ENCODE peak calls at places on chromosomes 1 and 21, in ten cellular contexts. V, R, P, M, H, T, G, W, N and Q are unnamed samples.

GRCh38 chr1:86703696-86704455 is 500 bp upstream of the SH3GLB1 start:
- DNase-seq in T (no peak), G (no peak), P (no peak), H (peak; percentile 15), V (no peak), N (no peak), W (no peak), M (no peak), R (no peak), Q (no peak)

GRCh38 chr1:231242516-231243198 is 1.6 kb downstream of the GNPAT start:
- DNase-seq in H (no peak), N (peak; percentile 36), T (peak; percentile 11), R (no peak), M (no peak), W (no peak), V (peak; percentile 19), P (no peak), G (no peak), Q (no peak)

GRCh38 chr1:48093147-48093546 is 96.0 kb upstream of the TRABD2B start:
- DNase-seq in H (no peak), R (no peak), M (no peak), T (no peak), G (no peak), V (no peak), W (no peak), N (no peak), P (no peak), Q (no peak)

GRCh38 chr1:150076066-150076465 is 8.5 kb downstream of the VPS45 start:
- DNase-seq in R (no peak), P (no peak), M (no peak), G (no peak), W (no peak), V (peak; percentile 20), N (no peak), T (no peak), H (no peak), Q (no peak)

GRCh38 chr1:30900931-30901560 is 7.5 kb downstream of the SDC3 start:
- DNase-seq in M (no peak), P (no peak), V (no peak), T (no peak), N (no peak), W (no peak), H (no peak), G (peak; percentile 19), R (no peak), Q (no peak)

GRCh38 chr1:187033721-187034120 is 205.0 kb downstream of the PLA2G4A start:
- DNase-seq in V (no peak), R (no peak), H (no peak), M (no peak), N (no peak), T (no peak), W (no peak), G (no peak), P (no peak), Q (no peak)

GRCh38 chr1:225461533-225462428 is 33.9 kb upstream of the LBR start:
- DNase-seq in H (no peak), P (no peak), R (no peak), W (no peak), N (no peak), G (peak; percentile 33), V (no peak), T (no peak), M (no peak), Q (no peak)

GRCh38 chr1:202323731-202324130 is 18.0 kb downstream of the UBE2T start:
- DNase-seq in N (no peak), T (no peak), M (no peak), V (no peak), P (peak; percentile 6), R (no peak), G (no peak), W (no peak), H (no peak), Q (no peak)

GRCh38 chr1:209434066-209434465 is 149.4 kb upstream of the CAMK1G start:
- DNase-seq in W (no peak), P (no peak), M (no peak), R (no peak), G (no peak), T (peak; percentile 84), N (peak; percentile 26), V (no peak), H (no peak), Q (no peak)

DNA sequence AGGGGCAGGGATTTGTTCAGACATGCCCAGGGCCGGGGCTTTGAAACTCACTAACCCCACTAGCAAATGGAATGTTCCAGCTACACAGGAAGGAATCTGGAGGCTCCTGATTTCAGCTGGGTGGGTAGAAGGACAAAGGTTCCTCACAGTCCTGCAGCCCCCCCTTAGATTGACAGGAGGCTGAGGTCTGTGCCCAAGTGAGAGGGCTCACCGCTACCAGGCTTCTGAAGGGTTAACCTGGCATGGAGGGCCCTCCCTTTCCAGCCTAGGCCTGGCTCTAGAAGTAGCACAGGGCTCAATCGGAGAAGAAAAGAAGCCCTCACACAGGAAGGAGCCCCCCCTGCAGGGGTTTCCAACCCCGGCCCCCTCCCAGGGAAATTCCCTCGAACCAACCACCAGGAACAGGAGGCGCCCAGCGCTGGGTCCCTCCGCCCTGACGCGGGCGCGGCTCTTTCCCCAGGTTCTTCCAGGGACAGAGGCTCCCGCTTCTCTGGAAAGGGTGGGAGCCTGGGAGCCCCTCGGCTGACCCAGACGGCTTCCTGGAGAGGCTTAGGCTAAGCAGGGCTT is 3.3 kb downstream of the EPHA2 start:
- DNase-seq in R (no peak), V (peak; percentile 42), P (no peak), T (no peak), W (no peak), N (no peak), H (no peak), M (no peak), G (no peak), Q (no peak)
- H3K4me3 ChIP-seq in R (peak overlapping the region; percentile 56), V (peak overlapping the region; percentile 14), P (peak overlapping the region; percentile 66), T (peak overlapping the region; percentile 87), W (peak overlapping the region; percentile 92), N (no peak overlapping the region), H (no peak overlapping the region), M (no peak overlapping the region), G (no peak overlapping the region), Q (peak overlapping the region; percentile 79)

GRCh38 chr21:40752125-40752524 is 94.8 kb downstream of the DSCAM start:
- DNase-seq in W (no peak), R (no peak), M (no peak), P (no peak), V (no peak), G (no peak), T (no peak), N (no peak), H (no peak), Q (no peak)

GRCh38 chr21:40757366-40757765 is 89.6 kb downstream of the DSCAM start:
- DNase-seq in V (no peak), N (no peak), G (no peak), W (no peak), M (no peak), T (no peak), H (no peak), R (no peak), P (no peak), Q (no peak)

GRCh38 chr21:40759061-40759460 is 87.9 kb downstream of the DSCAM start:
- DNase-seq in N (no peak), R (no peak), V (no peak), H (no peak), P (no peak), G (no peak), T (no peak), W (no peak), M (no peak), Q (no peak)

GRCh38 chr21:40753756-40754155 is 93.2 kb downstream of the DSCAM start:
- DNase-seq in M (no peak), T (no peak), R (no peak), W (no peak), H (no peak), V (no peak), P (no peak), G (no peak), N (no peak), Q (no peak)

DNA sequence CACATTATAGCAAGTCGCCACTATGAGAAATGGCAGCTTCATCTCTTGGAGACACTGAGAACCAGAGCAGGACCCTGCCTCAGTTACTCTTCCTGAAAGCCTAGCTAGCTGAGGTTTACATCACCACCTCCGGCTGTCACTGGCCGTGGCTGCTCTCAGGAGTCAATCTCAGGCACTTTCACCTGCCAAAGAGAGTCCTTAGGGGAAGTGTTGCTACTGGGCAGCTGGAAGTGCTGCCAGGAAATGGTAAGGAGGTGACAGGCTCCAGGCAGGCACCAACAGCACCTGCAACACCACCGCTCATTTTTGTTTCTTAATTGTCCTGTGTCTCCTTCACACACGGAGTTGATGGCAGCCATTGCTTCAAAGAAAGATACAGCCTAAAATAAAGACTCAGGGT is 92.5 kb downstream of the DSCAM start:
- DNase-seq in P (no peak), M (no peak), R (no peak), N (no peak), V (no peak), W (no peak), H (no peak), T (no peak), G (no peak), Q (no peak)
- H3K4me3 ChIP-seq in P (no peak overlapping the region), M (no peak overlapping the region), R (no peak overlapping the region), N (no peak overlapping the region), V (no peak overlapping the region), W (no peak overlapping the region), H (no peak overlapping the region), T (no peak overlapping the region), G (no peak overlapping the region), Q (no peak overlapping the region)

GRCh38 chr21:33069994-33070811 is at the start of gene OLIG1:
- DNase-seq in N (no peak), P (no peak), M (no peak), H (no peak), W (no peak), V (no peak), G (no peak), R (peak; percentile 35), T (peak; percentile 32), Q (no peak)
- H3K4me3 ChIP-seq in N (no peak within 1 kb of the TSS), P (no peak within 1 kb of the TSS), M (no peak within 1 kb of the TSS), H (no peak within 1 kb of the TSS), W (no peak within 1 kb of the TSS), V (no peak within 1 kb of the TSS), G (no peak within 1 kb of the TSS), R (peak within 1 kb of the TSS; percentile 54), T (peak within 1 kb of the TSS; percentile 4), Q (peak within 1 kb of the TSS; percentile 18)

GRCh38 chr1:218557731-218558130 is 212.6 kb downstream of the TGFB2 start:
- DNase-seq in N (peak; percentile 80), V (no peak), H (no peak), P (peak; percentile 59), T (peak; percentile 61), G (no peak), R (no peak), M (no peak), W (peak; percentile 1), Q (peak; percentile 4)

GRCh38 chr1:218548764-218549163 is 203.6 kb downstream of the TGFB2 start:
- DNase-seq in T (no peak), P (no peak), M (no peak), N (no peak), H (no peak), W (no peak), G (no peak), R (no peak), V (no peak), Q (no peak)

GRCh38 chr1:218547901-218548730 is 203.0 kb downstream of the TGFB2 start:
- DNase-seq in H (no peak), G (no peak), W (peak; percentile 6), R (no peak), M (no peak), T (no peak), N (no peak), V (no peak), P (no peak), Q (no peak)

GRCh38 chr1:218556016-218556415 is 210.9 kb downstream of the TGFB2 start:
- DNase-seq in M (no peak), N (no peak), R (no peak), G (no peak), H (no peak), P (no peak), W (peak; percentile 12), T (no peak), V (no peak), Q (no peak)

GRCh38 chr1:218553197-218553596 is 208.1 kb downstream of the TGFB2 start:
- DNase-seq in P (no peak), H (no peak), M (no peak), R (no peak), W (no peak), V (no peak), G (no peak), T (no peak), N (peak; percentile 38), Q (no peak)
- H3K4me3 ChIP-seq in P (no peak overlapping the region), H (no peak overlapping the region), M (no peak overlapping the region), R (no peak overlapping the region), W (no peak overlapping the region), V (no peak overlapping the region), G (no peak overlapping the region), T (no peak overlapping the region), N (no peak overlapping the region), Q (no peak overlapping the region)